ENCODE peak calls at places on chromosomes 5 and 9, in five cellular contexts. F is heart left ventricle; H is effector memory CD4-positive, alpha-beta T cell; G is endodermal cell; V is psoas muscle. Y is an unnamed sample. For H3K9me3, the result is how much of the 10 kb centered on the place peaks cover.

GRCh38 chr9:124258765-124259272 is 1.1 kb downstream of the NEK6 start:
- DNase-seq in F (no peak), H (no peak), G (no peak), V (no peak), Y (no peak)

GRCh38 chr9:113580041-113580953 is 116.8 kb downstream of the RGS3 start:
- DNase-seq in F (peak), H (peak), G (no peak), V (peak), Y (peak)

GRCh38 chr5:169223595-169223953 is 77.4 kb downstream of the SLIT3 start:
- DNase-seq in F (no peak), H (no peak), G (no peak), V (no peak), Y (no peak)

GRCh38 chr5:172806897-172807672 is 27.0 kb upstream of the ERGIC1 start:
- DNase-seq in F (peak), H (peak), G (peak), V (peak), Y (peak)

GRCh38 chr5:138603521-138603920 is 28.3 kb upstream of the HSPA9 start:
- DNase-seq in F (no peak), H (no peak), G (no peak), V (no peak), Y (no peak)

GRCh38 chr5:74865293-74865798 is 841 bp downstream of the FAM169A start:
- DNase-seq in F (no peak), H (no peak), G (no peak), V (no peak), Y (no peak)

GRCh38 chr9:33125871-33126822 is 41.0 kb downstream of the B4GALT1 start:
- DNase-seq in F (no peak), H (no peak), G (no peak), V (no peak), Y (no peak)

GRCh38 chr9:5586391-5586802 is 42.5 kb upstream of the RIC1 start:
- DNase-seq in F (no peak), H (no peak), G (no peak), V (no peak), Y (peak)

GRCh38 chr5:116388564-116389258 is 185.9 kb downstream of the SEMA6A start:
- DNase-seq in F (no peak), H (no peak), G (peak), V (no peak), Y (no peak)

GRCh38 chr5:446864-447263 is 3.9 kb downstream of the EXOC3 start:
- DNase-seq in F (peak), H (no peak), G (peak), V (no peak), Y (peak)

GRCh38 chr5:65722575-65723424 is 795 bp downstream of the NLN start:
- DNase-seq in F (no peak), H (no peak), G (peak), V (no peak), Y (no peak)

GRCh38 chr5:139190125-139190524 is 8.0 kb downstream of the SIL1 start:
- DNase-seq in F (no peak), H (no peak), G (no peak), V (no peak), Y (no peak)

GRCh38 chr9:14212697-14213420 is 101.1 kb downstream of the NFIB start:
- DNase-seq in F (no peak), H (no peak), G (no peak), V (no peak), Y (no peak)

GRCh38 chr9:132046456-132046855 is 33.2 kb downstream of the MED27 start:
- DNase-seq in F (no peak), H (no peak), G (no peak), V (no peak), Y (no peak)

GRCh38 chr5:180784497-180785097 is 18.0 kb downstream of the MGAT1 start:
- DNase-seq in F (peak), H (peak), G (peak), V (peak), Y (peak)

GRCh38 chr5:69049151-69049550 is 44.7 kb upstream of the SLC30A5 start:
- DNase-seq in F (no peak), H (no peak), G (no peak), V (no peak), Y (no peak)
- H3K4me3 ChIP-seq in F (no peak), H (no peak), G (no peak), V (no peak), Y (no peak)

DNA sequence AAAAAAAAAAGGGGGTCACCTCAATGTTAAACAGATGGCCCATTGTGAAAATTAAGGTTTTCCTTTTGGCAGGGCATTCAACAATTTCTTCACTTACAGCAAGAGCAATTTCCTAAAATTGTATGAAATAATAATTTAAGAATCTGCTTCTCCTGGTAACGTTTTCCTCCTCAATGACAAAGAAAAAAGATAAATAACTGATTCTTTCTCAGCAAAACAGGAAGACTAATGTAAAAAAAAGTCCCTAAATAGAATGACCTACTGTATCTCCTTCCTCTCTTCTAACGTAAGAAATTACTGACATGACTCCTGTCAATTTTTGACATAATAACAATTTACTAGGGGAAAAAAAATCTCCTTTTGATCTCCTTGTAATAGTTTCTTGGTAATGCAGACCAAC is 25.5 kb downstream of the ABHD17B start:
- DNase-seq in F (no peak), H (no peak), G (no peak), V (no peak), Y (no peak)
- H3K9me3 ChIP-seq in F (under half), H (under half), G (under half), V (under half), Y (under half)

GRCh38 chr9:109115931-109116541 is 3.7 kb downstream of the TMEM245 start:
- DNase-seq in F (no peak), H (no peak), G (no peak), V (peak), Y (no peak)
- H3K4me3 ChIP-seq in F (peak), H (no peak), G (no peak), V (no peak), Y (no peak)

GRCh38 chr9:96818535-96818934 is 35.8 kb downstream of the ZNF782 start:
- DNase-seq in F (no peak), H (no peak), G (no peak), V (no peak), Y (no peak)
- H3K9me3 ChIP-seq in F (half or more), H (half or more), G (half or more), V (half or more), Y (under half)

GRCh38 chr9:133818444-133818843 is 80.3 kb upstream of the SARDH start:
- DNase-seq in F (peak), H (no peak), G (no peak), V (peak), Y (no peak)
- H3K4me3 ChIP-seq in F (no peak), H (no peak), G (no peak), V (no peak), Y (no peak)

Y was measured in naive thymus-derived CD4-positive, alpha-beta T cell.